ENCODE peak calls at places on chromosomes 4 and X, in seven cellular contexts. I is tibial artery; R is CD8-positive, alpha-beta T cell; C is PC-9; S is HL-60; K is GM12865; P is CD4-positive, alpha-beta T cell. L is an unnamed sample.

GRCh38 chrX:72126048-72126415 is 5.7 kb downstream of the RTL5 start:
- DNase-seq in I (no peak), R (peak), C (no peak), S (no peak), K (no peak), P (no peak), L (no peak)

GRCh38 chrX:1520350-1520749 is 16.6 kb downstream of the P2RY8 start:
- DNase-seq in I (no peak), R (no peak), C (no peak), S (no peak), K (no peak), P (no peak), L (no peak)

GRCh38 chrX:12115377-12115776 is 22.9 kb upstream of the FRMPD4 start:
- DNase-seq in I (no peak), R (no peak), C (no peak), S (no peak), K (no peak), P (no peak), L (no peak)

GRCh38 chrX:153061732-153062131 is 5.5 kb downstream of the PNMA3 start:
- DNase-seq in I (no peak), R (no peak), C (peak), S (no peak), K (no peak), P (no peak), L (no peak)

GRCh38 chrX:3181846-3182245 is 140.6 kb downstream of the ARSF start:
- DNase-seq in I (no peak), R (no peak), C (no peak), S (no peak), K (no peak), P (no peak), L (no peak)

GRCh38 chrX:14497184-14497666 is 32.1 kb upstream of the GLRA2 start:
- DNase-seq in I (no peak), R (no peak), C (no peak), S (no peak), K (peak), P (no peak), L (peak)

GRCh38 chrX:103889216-103889615 is 57.2 kb upstream of the RAB9B start:
- DNase-seq in I (no peak), R (no peak), C (no peak), S (no peak), K (no peak), P (no peak), L (no peak)

GRCh38 chr4:47733506-47733905 is 104.4 kb downstream of the CORIN start:
- DNase-seq in I (no peak), R (no peak), C (no peak), S (no peak), K (no peak), P (no peak), L (no peak)

GRCh38 chrX:42616981-42617380 is 161.0 kb downstream of the PPP1R2C start:
- DNase-seq in I (no peak), R (no peak), C (no peak), S (no peak), K (peak), P (no peak), L (no peak)

GRCh38 chr4:120079839-120080520 is 13.3 kb upstream of the MAD2L1 start:
- DNase-seq in I (no peak), R (no peak), C (no peak), S (no peak), K (no peak), P (no peak), L (no peak)

GRCh38 chr4:105280338-105280809 is 133.7 kb downstream of the TET2 start:
- DNase-seq in I (no peak), R (no peak), C (no peak), S (no peak), K (no peak), P (no peak), L (no peak)

GRCh38 chr4:14792702-14793227 is 209.5 kb upstream of the CPEB2 start:
- DNase-seq in I (no peak), R (no peak), C (no peak), S (no peak), K (no peak), P (no peak), L (no peak)

GRCh38 chr4:95549246-95550138 is 719 bp upstream of the UNC5C start:
- DNase-seq in I (no peak), R (no peak), C (no peak), S (no peak), K (peak), P (no peak), L (peak)

GRCh38 chr4:54066088-54066415 is 1.6 kb upstream of the CHIC2 start:
- DNase-seq in I (no peak), R (no peak), C (no peak), S (no peak), K (no peak), P (no peak), L (no peak)

GRCh38 chrX:23786268-23786815 is 3.4 kb downstream of the SAT1 start:
- DNase-seq in I (no peak), R (no peak), C (peak), S (no peak), K (no peak), P (no peak), L (no peak)

GRCh38 chrX:55709735-55710134 is 7.8 kb upstream of the RRAGB start:
- DNase-seq in I (no peak), R (no peak), C (no peak), S (no peak), K (no peak), P (no peak), L (no peak)

GRCh38 chrX:70253377-70254062 is 6.5 kb downstream of the P2RY4 start:
- DNase-seq in I (no peak), R (peak), C (no peak), S (no peak), K (no peak), P (no peak), L (no peak)

GRCh38 chr4:150960818-150961217 is 54.3 kb downstream of the LRBA start:
- DNase-seq in I (no peak), R (no peak), C (no peak), S (peak), K (peak), P (no peak), L (no peak)

GRCh38 chr4:184766421-184766820 is 32.5 kb upstream of the CENPU start:
- DNase-seq in I (peak), R (no peak), C (no peak), S (no peak), K (no peak), P (no peak), L (no peak)

GRCh38 chrX:63740382-63740781 is 44.6 kb downstream of the ARHGEF9 start:
- DNase-seq in I (no peak), R (no peak), C (no peak), S (no peak), K (peak), P (no peak), L (no peak)

GRCh38 chrX:45172890-45173289 is 27.8 kb downstream of the DIPK2B start:
- DNase-seq in I (no peak), R (no peak), C (peak), S (peak), K (no peak), P (no peak), L (no peak)

GRCh38 chr4:47933798-47934197 is 19.4 kb upstream of the NFXL1 start:
- DNase-seq in I (no peak), R (no peak), C (peak), S (no peak), K (peak), P (no peak), L (peak)

GRCh38 chr4:173801361-173801760 is 271.3 kb upstream of the HAND2 start:
- DNase-seq in I (no peak), R (no peak), C (no peak), S (no peak), K (no peak), P (no peak), L (no peak)

GRCh38 chr4:153622778-153623240 is 61.3 kb upstream of the TLR2 start:
- DNase-seq in I (no peak), R (no peak), C (no peak), S (no peak), K (no peak), P (no peak), L (no peak)

DNA sequence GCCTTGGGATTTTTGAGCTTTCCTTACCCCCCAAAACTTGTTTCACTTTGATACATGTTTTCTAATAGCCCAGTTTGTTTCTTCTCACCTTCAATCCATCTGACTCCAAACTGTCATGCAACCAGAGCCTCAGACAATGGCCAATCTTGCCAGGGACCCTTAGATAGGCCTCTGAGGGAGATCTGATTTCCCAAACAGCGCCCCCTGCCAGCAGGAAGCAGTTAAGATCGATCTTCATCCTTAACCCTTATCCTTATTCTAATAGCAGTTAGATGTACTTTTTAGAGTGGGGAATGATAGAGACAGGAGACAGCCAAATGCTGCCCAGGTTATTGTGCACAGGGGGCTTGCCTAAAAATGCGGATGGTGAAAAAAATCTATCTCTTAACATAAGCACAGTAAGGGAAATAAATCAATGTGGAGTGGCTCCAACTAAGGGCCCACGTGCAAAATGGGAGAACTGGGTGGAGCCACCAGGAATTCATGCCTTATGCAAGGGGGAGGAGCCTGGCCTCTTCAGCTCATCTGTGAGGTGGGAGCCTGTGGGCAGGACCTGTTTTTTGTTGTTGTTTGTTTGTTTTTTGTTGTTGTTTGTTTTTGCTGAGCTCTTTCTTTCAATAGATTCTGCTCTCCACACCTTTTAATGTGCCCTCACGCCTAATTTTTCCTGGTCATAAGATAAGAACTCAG is 833.6 kb upstream of the AGA start:
- DNase-seq in I (no peak), R (no peak), C (no peak), S (no peak), K (no peak), P (no peak), L (no peak)
- TF ChIP-seq CTCF in I (no peak), R (no peak), C (peak), S (no peak), K (no peak), P (no peak), L (no peak)

GRCh38 chrX:17374619-17375360 is at the start of gene NHS:
- DNase-seq in I (peak), R (no peak), C (peak), S (no peak), K (no peak), P (no peak), L (no peak)
- TF ChIP-seq CTCF in I (peak), R (no peak), C (peak), S (no peak), K (no peak), P (no peak), L (no peak)

GRCh38 chr4:126046081-126046614 is 731.4 kb downstream of the FAT4 start:
- DNase-seq in I (no peak), R (no peak), C (no peak), S (no peak), K (no peak), P (no peak), L (no peak)
- TF ChIP-seq CTCF in I (no peak), R (no peak), C (no peak), S (no peak), K (no peak), P (no peak), L (no peak)

GRCh38 chr4:6191448-6192130 is 8.8 kb downstream of the JAKMIP1 start:
- DNase-seq in I (no peak), R (no peak), C (no peak), S (no peak), K (peak), P (no peak), L (no peak)
- TF ChIP-seq CTCF in I (no peak), R (no peak), C (no peak), S (no peak), K (no peak), P (no peak), L (no peak)

GRCh38 chr4:12929784-12930183 is 554.4 kb downstream of the RAB28 start:
- DNase-seq in I (no peak), R (no peak), C (no peak), S (no peak), K (no peak), P (no peak), L (no peak)
- TF ChIP-seq CTCF in I (no peak), R (no peak), C (no peak), S (no peak), K (no peak), P (no peak), L (no peak)

DNA sequence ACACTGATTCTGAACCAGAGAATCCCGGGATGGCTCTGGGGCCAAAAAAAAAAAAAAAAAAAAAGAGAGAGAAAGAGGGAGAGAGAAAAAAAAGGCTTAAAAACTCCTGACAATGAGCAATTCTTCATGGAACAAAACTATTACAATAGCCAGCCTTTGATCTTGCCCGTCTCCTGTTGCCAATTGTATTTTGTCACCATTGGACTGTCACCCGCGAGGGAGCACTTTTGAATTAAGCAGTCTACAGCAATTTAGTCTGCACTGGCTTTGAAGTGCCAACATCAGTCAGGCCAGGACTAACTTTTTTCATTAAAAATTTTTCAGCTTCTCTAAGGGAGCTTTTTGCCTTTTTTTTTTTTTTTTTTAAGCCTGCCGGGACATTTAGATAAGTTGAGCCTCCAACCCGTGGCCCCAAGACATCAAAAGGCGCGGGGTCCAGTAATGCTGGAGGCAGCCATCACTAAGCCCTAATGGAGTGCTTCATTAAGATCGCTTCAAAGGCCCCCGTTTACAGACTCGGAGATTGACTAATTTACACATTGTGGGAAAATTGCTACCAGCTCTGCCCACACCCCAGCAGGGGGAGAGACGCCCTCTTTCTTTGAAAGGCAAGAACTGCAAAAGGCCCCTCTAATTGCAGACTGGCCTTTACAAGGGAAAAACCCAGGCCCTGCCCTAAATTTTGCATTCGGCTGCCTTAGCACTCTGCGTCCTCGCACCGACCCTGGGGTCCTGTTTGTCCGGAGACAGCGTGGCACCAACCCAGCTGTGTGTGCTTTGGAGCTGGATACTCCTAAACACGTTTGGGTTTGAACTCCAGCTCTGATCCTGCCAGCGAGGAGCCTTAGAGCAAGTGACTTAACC is 98.1 kb upstream of the MSX1 start:
- DNase-seq in I (no peak), R (no peak), C (no peak), S (no peak), K (peak), P (no peak), L (no peak)
- TF ChIP-seq CTCF in I (no peak), R (no peak), C (no peak), S (no peak), K (peak), P (no peak), L (peak)

L was measured in GM20000.